ENCODE peak calls at places on chromosomes 13 and 19, in nine cellular contexts. R is globus pallidus; G is endothelial cell; O is gastrocnemius medialis; P is CD8-positive, alpha-beta memory T cell; X is naive B cell; C is hepatic stellate cell; T is mesenteric fat pad; N is stimulated activated CD8-positive, alpha-beta memory T cell treated with anti-CD3 and anti-CD28 coated beads, Interleukin-4, amount 100 ng/mL, for 1 hour. Q is an unnamed sample.

GRCh38 chr13:27789495-27790303 is 2.6 kb upstream of the GSX1 start:
- DNase-seq in O (no peak), X (no peak), T (peak), N (no peak), P (no peak), C (no peak), G (no peak), R (no peak), Q (no peak)

GRCh38 chr19:33248954-33249613 is 23.4 kb upstream of the SLC7A10 start:
- DNase-seq in X (no peak), T (no peak), P (no peak), C (no peak), G (no peak), O (no peak), N (no peak), R (no peak), Q (no peak)

GRCh38 chr19:29277107-29277506 is 64.2 kb upstream of the UQCRFS1 start:
- DNase-seq in X (peak), O (no peak), T (peak), R (no peak), G (no peak), P (peak), C (no peak), N (peak), Q (no peak)

GRCh38 chr13:112934075-112934474 is 34.9 kb upstream of the MCF2L start:
- DNase-seq in R (no peak), O (no peak), X (no peak), C (no peak), G (no peak), N (no peak), T (no peak), P (no peak), Q (no peak)

GRCh38 chr19:2047449-2048103 is 3.5 kb downstream of the MKNK2 start:
- DNase-seq in T (no peak), P (no peak), N (no peak), C (no peak), O (peak), X (no peak), G (no peak), R (no peak), Q (no peak)

GRCh38 chr19:6108721-6109633 is 1.3 kb downstream of the RFX2 start:
- DNase-seq in T (no peak), G (peak), P (peak), X (peak), C (peak), R (no peak), N (no peak), O (no peak), Q (no peak)

GRCh38 chr13:19991531-19991930 is 33.0 kb downstream of the ZMYM2 start:
- DNase-seq in P (no peak), R (no peak), G (no peak), T (no peak), X (no peak), C (no peak), N (no peak), O (no peak), Q (no peak)

GRCh38 chr13:105518086-105518485 is 1017.4 kb downstream of the EFNB2 start:
- DNase-seq in N (no peak), R (no peak), G (no peak), P (no peak), T (no peak), X (no peak), C (no peak), O (no peak), Q (no peak)

GRCh38 chr19:53947624-53948023 is 15.1 kb upstream of the CACNG8 start:
- DNase-seq in P (no peak), C (no peak), R (no peak), T (no peak), X (no peak), N (no peak), G (peak), O (no peak), Q (no peak)

GRCh38 chr19:50708179-50708879 is 11.3 kb downstream of the SHANK1 start:
- DNase-seq in R (no peak), X (no peak), C (no peak), G (no peak), O (no peak), T (no peak), P (no peak), N (no peak), Q (no peak)

GRCh38 chr19:6711078-6711361 is 9.4 kb downstream of the C3 start:
- DNase-seq in R (no peak), C (no peak), X (no peak), G (no peak), O (no peak), N (no peak), T (no peak), P (no peak), Q (no peak)

GRCh38 chr19:4390862-4391693 is 9.3 kb downstream of the SH3GL1 start:
- DNase-seq in R (no peak), T (no peak), G (no peak), P (no peak), O (no peak), N (no peak), X (no peak), C (no peak), Q (no peak)

GRCh38 chr13:33119886-33120543 is 103.8 kb downstream of the KL start:
- DNase-seq in X (no peak), P (no peak), G (no peak), N (no peak), T (no peak), R (no peak), C (no peak), O (no peak), Q (no peak)

GRCh38 chr13:98454389-98454881 is 122.5 kb downstream of the STK24 start:
- DNase-seq in O (no peak), N (no peak), C (peak), P (no peak), G (no peak), R (peak), T (no peak), X (no peak), Q (peak)

GRCh38 chr19:54418030-54418929 is 3.0 kb downstream of the TTYH1 start:
- DNase-seq in N (no peak), X (no peak), P (no peak), G (no peak), O (no peak), C (peak), T (no peak), R (peak), Q (no peak)

GRCh38 chr19:5665781-5666513 is 14.4 kb downstream of the MICOS13 start:
- DNase-seq in N (no peak), O (no peak), P (no peak), R (no peak), G (no peak), T (no peak), X (no peak), C (peak), Q (peak)

GRCh38 chr19:5081441-5082161 is 112.7 kb downstream of the KDM4B start:
- DNase-seq in C (no peak), T (no peak), X (no peak), O (no peak), N (no peak), G (no peak), P (no peak), R (no peak), Q (no peak)

GRCh38 chr19:39810424-39810823 is 23.5 kb downstream of the DYRK1B start:
- DNase-seq in T (no peak), N (no peak), C (no peak), O (no peak), X (no peak), R (no peak), P (no peak), G (no peak), Q (no peak)

GRCh38 chr19:17706750-17707181 is 12.5 kb upstream of the MAP1S start:
- DNase-seq in P (no peak), N (no peak), T (no peak), O (no peak), R (peak), G (no peak), C (peak), X (no peak), Q (no peak)

GRCh38 chr13:113622791-113623490 is 35.1 kb downstream of the ATP4B start:
- DNase-seq in N (no peak), O (no peak), T (no peak), P (peak), G (no peak), X (no peak), R (no peak), C (peak), Q (no peak)

GRCh38 chr13:95492044-95492801 is 60.3 kb upstream of the CLDN10 start:
- DNase-seq in O (no peak), N (no peak), R (no peak), T (no peak), X (no peak), G (no peak), C (no peak), P (no peak), Q (no peak)

GRCh38 chr13:51921790-51922740 is 60.3 kb downstream of the CCDC70 start:
- DNase-seq in P (no peak), X (no peak), O (no peak), T (no peak), R (no peak), G (no peak), C (no peak), N (no peak), Q (no peak)

Q was measured in GM04504.